ENCODE peak calls at places on chromosomes 3 and 15, in six cellular contexts. E is HCT116; N is CD8-positive, alpha-beta memory T cell; S is GM06990; C is psoas muscle; L is Panc1. R is an unnamed sample.

GRCh38 chr3:43285644-43286043 is 696 bp upstream of the SNRK start:
- DNase-seq in E (no peak), N (no peak), S (no peak), C (no peak), L (no peak), R (no peak)

GRCh38 chr3:66477846-66478245 is 23.0 kb downstream of the LRIG1 start:
- DNase-seq in E (no peak), N (no peak), S (no peak), C (no peak), L (no peak), R (no peak)

GRCh38 chr15:40776537-40777141 is 6.9 kb downstream of the C15orf62 start:
- DNase-seq in E (no peak), N (no peak), S (no peak), C (peak), L (no peak), R (no peak)

GRCh38 chr3:135930243-135930642 is 35.3 kb upstream of the PPP2R3A start:
- DNase-seq in E (no peak), N (no peak), S (no peak), C (no peak), L (no peak), R (no peak)

GRCh38 chr3:47578691-47579632 is at the start of gene CSPG5:
- DNase-seq in E (no peak), N (peak), S (no peak), C (peak), L (no peak), R (no peak)

GRCh38 chr3:25454411-25454927 is 26.4 kb downstream of the RARB start:
- DNase-seq in E (no peak), N (no peak), S (no peak), C (no peak), L (no peak), R (no peak)

GRCh38 chr3:188776447-188776846 is 395.3 kb upstream of the TPRG1 start:
- DNase-seq in E (no peak), N (no peak), S (no peak), C (no peak), L (no peak), R (no peak)

GRCh38 chr3:190577225-190577624 is 63.3 kb downstream of the IL1RAP start:
- DNase-seq in E (no peak), N (no peak), S (no peak), C (no peak), L (no peak), R (no peak)

GRCh38 chr15:60379466-60380274 is 18.1 kb downstream of the ANXA2 start:
- DNase-seq in E (peak), N (no peak), S (no peak), C (no peak), L (no peak), R (no peak)

GRCh38 chr3:188156051-188156450 is 2.1 kb downstream of the LPP start:
- DNase-seq in E (no peak), N (no peak), S (no peak), C (no peak), L (no peak), R (no peak)

GRCh38 chr15:35728176-35728938 is 182.4 kb upstream of the DPH6 start:
- DNase-seq in E (no peak), N (no peak), S (no peak), C (no peak), L (no peak), R (no peak)

GRCh38 chr3:178714971-178715832 is 179.0 kb downstream of the KCNMB2 start:
- DNase-seq in E (no peak), N (no peak), S (no peak), C (no peak), L (no peak), R (no peak)

GRCh38 chr3:50655009-50655830 is 19.5 kb upstream of the DOCK3 start:
- DNase-seq in E (no peak), N (no peak), S (no peak), C (peak), L (no peak), R (no peak)

GRCh38 chr15:41558400-41559238 is at the start of gene TYRO3:
- DNase-seq in E (no peak), N (peak), S (peak), C (peak), L (no peak), R (no peak)

GRCh38 chr15:78937132-78937739 is 7.6 kb downstream of the CTSH start:
- DNase-seq in E (no peak), N (no peak), S (no peak), C (peak), L (no peak), R (peak)

GRCh38 chr3:101310580-101311375 is 9.6 kb downstream of the IMPG2 start:
- DNase-seq in E (no peak), N (no peak), S (no peak), C (no peak), L (no peak), R (no peak)

GRCh38 chr3:102225407-102226132 is 209.2 kb upstream of the ZPLD1 start:
- DNase-seq in E (peak), N (peak), S (no peak), C (no peak), L (no peak), R (no peak)

GRCh38 chr3:173920386-173920785 is 522.8 kb downstream of the NLGN1 start:
- DNase-seq in E (no peak), N (no peak), S (no peak), C (no peak), L (no peak), R (no peak)

GRCh38 chr3:197394464-197395321 is 96.3 kb upstream of the DLG1 start:
- DNase-seq in E (peak), N (no peak), S (peak), C (peak), L (peak), R (peak)

GRCh38 chr3:107988464-107989156 is 102.2 kb downstream of the CD47 start:
- DNase-seq in E (no peak), N (no peak), S (no peak), C (peak), L (no peak), R (peak)

GRCh38 chr15:68014219-68014618 is 39.9 kb upstream of the PIAS1 start:
- DNase-seq in E (no peak), N (no peak), S (no peak), C (no peak), L (no peak), R (no peak)

GRCh38 chr3:58066842-58067241 is 58.6 kb downstream of the FLNB start:
- DNase-seq in E (no peak), N (no peak), S (no peak), C (no peak), L (no peak), R (no peak)

GRCh38 chr15:85702321-85703230 is 92.1 kb downstream of the KLHL25 start:
- DNase-seq in E (no peak), N (peak), S (no peak), C (no peak), L (no peak), R (no peak)
- H3K4me3 ChIP-seq in E (no peak), N (peak), S (peak), C (no peak), L (no peak), R (no peak)

GRCh38 chr15:75025102-75025501 is 1.7 kb downstream of the PPCDC start:
- DNase-seq in E (no peak), N (no peak), S (no peak), C (no peak), L (no peak), R (no peak)

GRCh38 chr15:75028991-75029377 is 5.6 kb downstream of the PPCDC start:
- DNase-seq in E (no peak), N (no peak), S (no peak), C (no peak), L (no peak), R (no peak)

GRCh38 chr15:75029378-75030022 is 6.1 kb downstream of the PPCDC start:
- DNase-seq in E (peak), N (peak), S (peak), C (peak), L (no peak), R (peak)

GRCh38 chr15:75025548-75026260 is 2.3 kb downstream of the PPCDC start:
- DNase-seq in E (no peak), N (no peak), S (no peak), C (no peak), L (no peak), R (no peak)

GRCh38 chr15:75027551-75027950 is 4.2 kb downstream of the PPCDC start:
- DNase-seq in E (no peak), N (no peak), S (no peak), C (no peak), L (no peak), R (no peak)
- H3K4me3 ChIP-seq in E (no peak), N (no peak), S (no peak), C (no peak), L (no peak), R (no peak)

DNA sequence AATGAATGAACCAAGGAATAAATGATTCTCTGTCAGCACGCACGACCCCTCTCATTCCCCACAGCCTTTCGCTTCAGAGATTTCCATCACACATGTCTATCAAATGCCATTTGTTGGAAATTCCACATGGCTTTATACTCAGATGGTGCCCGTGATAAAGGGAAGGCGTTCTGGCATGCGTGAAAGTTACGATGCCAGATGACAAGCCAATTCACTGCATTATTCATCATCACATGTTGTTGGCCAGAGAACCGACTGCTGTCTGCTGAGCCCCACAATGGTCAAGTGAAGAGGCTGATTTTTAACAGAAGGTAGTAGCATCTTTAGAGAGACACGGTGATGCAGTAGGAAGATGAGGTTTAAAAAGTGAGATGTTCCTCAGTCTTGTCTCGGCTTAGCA is 74.1 kb upstream of the FRMD4B start:
- DNase-seq in E (no peak), N (no peak), S (no peak), C (no peak), L (no peak), R (no peak)
- H3K4me3 ChIP-seq in E (no peak), N (no peak), S (no peak), C (no peak), L (no peak), R (no peak)

DNA sequence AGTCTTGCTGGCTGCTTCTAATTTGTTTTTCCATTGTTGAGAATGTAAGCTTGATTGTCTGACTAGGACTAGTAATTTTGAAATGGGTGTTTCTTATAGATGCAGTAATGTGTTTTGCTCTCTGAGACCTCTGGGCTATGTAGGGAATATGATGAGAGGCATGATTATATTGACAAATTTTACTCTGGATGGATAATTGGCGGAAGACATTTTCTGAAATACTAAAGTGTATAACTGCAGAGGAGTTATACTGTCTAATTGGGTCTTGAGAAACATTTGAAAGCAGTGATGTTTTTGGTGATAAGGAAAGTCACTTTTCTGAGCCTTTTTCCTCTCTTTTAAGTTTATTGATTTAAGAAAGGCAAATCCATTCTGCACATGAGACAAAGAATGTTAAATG is 1.8 kb downstream of the ATP2C1 start:
- DNase-seq in E (no peak), N (no peak), S (no peak), C (no peak), L (no peak), R (no peak)
- H3K4me3 ChIP-seq in E (peak), N (no peak), S (peak), C (peak), L (peak), R (no peak)

GRCh38 chr15:63535689-63536088 is 31.3 kb downstream of the USP3 start:
- DNase-seq in E (no peak), N (no peak), S (no peak), C (no peak), L (no peak), R (no peak)
- H3K4me3 ChIP-seq in E (no peak), N (no peak), S (no peak), C (no peak), L (no peak), R (no peak)

GRCh38 chr3:52298147-52299098 is 10.8 kb downstream of the GLYCTK start:
- DNase-seq in E (no peak), N (no peak), S (no peak), C (no peak), L (no peak), R (no peak)
- H3K4me3 ChIP-seq in E (no peak), N (no peak), S (no peak), C (no peak), L (no peak), R (no peak)